ENCODE peak calls at places on chromosomes 11 and 22, in five cellular contexts. One of them, this sample, is unnamed.

GRCh38 chr22:45608763-45609180 is 62.9 kb upstream of the ATXN10 start:
- DNase-seq in PC-3: peak; percentile 87
- DNase-seq in psoas muscle: no peak
- DNase-seq in IMR-90: peak; percentile 86
- DNase-seq in heart left ventricle: no peak
- DNase-seq in this sample: peak; percentile 7

GRCh38 chr11:5596611-5597201 is at the start of gene TRIM6:
- DNase-seq in PC-3: peak; percentile 63
- DNase-seq in psoas muscle: peak; percentile 55
- DNase-seq in IMR-90: peak; percentile 35
- DNase-seq in heart left ventricle: peak; percentile 61
- DNase-seq in this sample: no peak

GRCh38 chr11:61113209-61113608 is 10.9 kb downstream of the CD5 start:
- DNase-seq in PC-3: no peak
- DNase-seq in psoas muscle: no peak
- DNase-seq in IMR-90: no peak
- DNase-seq in heart left ventricle: no peak
- DNase-seq in this sample: no peak

GRCh38 chr11:75031224-75031753 is 42.6 kb downstream of the NEU3 start:
- DNase-seq in PC-3: peak; percentile 72
- DNase-seq in psoas muscle: no peak
- DNase-seq in IMR-90: peak; percentile 97
- DNase-seq in heart left ventricle: no peak
- DNase-seq in this sample: no peak

GRCh38 chr22:49659924-49660315 is 167.8 kb downstream of the BRD1 start:
- DNase-seq in PC-3: no peak
- DNase-seq in psoas muscle: no peak
- DNase-seq in IMR-90: no peak
- DNase-seq in heart left ventricle: no peak
- DNase-seq in this sample: no peak

GRCh38 chr22:46750530-46750800 is 12.0 kb upstream of the TBC1D22A start:
- DNase-seq in PC-3: no peak
- DNase-seq in psoas muscle: no peak
- DNase-seq in IMR-90: no peak
- DNase-seq in heart left ventricle: no peak
- DNase-seq in this sample: no peak

GRCh38 chr11:46322759-46323158 is 24.5 kb upstream of the DGKZ start:
- DNase-seq in PC-3: no peak
- DNase-seq in psoas muscle: no peak
- DNase-seq in IMR-90: peak; percentile 35
- DNase-seq in heart left ventricle: no peak
- DNase-seq in this sample: no peak

GRCh38 chr11:93849751-93850584 is 450 bp downstream of the VSTM5 start:
- DNase-seq in PC-3: peak; percentile 30
- DNase-seq in psoas muscle: peak; percentile 21
- DNase-seq in IMR-90: no peak
- DNase-seq in heart left ventricle: peak; percentile 31
- DNase-seq in this sample: no peak

GRCh38 chr11:79400717-79401330 is 40.0 kb downstream of the TENM4 start:
- DNase-seq in PC-3: peak; percentile 70
- DNase-seq in psoas muscle: peak; percentile 26
- DNase-seq in IMR-90: peak; percentile 25
- DNase-seq in heart left ventricle: peak; percentile 32
- DNase-seq in this sample: no peak

GRCh38 chr22:43395296-43395695 is 16.5 kb upstream of the MPPED1 start:
- DNase-seq in PC-3: no peak
- DNase-seq in psoas muscle: no peak
- DNase-seq in IMR-90: no peak
- DNase-seq in heart left ventricle: no peak
- DNase-seq in this sample: no peak

GRCh38 chr22:22710719-22711531 is 66.5 kb downstream of the GGTLC2 start:
- DNase-seq in PC-3: peak; percentile 71
- DNase-seq in psoas muscle: peak; percentile 47
- DNase-seq in IMR-90: peak; percentile 17
- DNase-seq in heart left ventricle: peak; percentile 51
- DNase-seq in this sample: peak; percentile 64

GRCh38 chr11:134536677-134537076 is 124.6 kb upstream of the B3GAT1 start:
- DNase-seq in PC-3: no peak
- DNase-seq in psoas muscle: no peak
- DNase-seq in IMR-90: no peak
- DNase-seq in heart left ventricle: no peak
- DNase-seq in this sample: no peak
- H3K27ac ChIP-seq in PC-3: no peak overlapping the region
- H3K27ac ChIP-seq in psoas muscle: no peak overlapping the region
- H3K27ac ChIP-seq in IMR-90: no peak overlapping the region
- H3K27ac ChIP-seq in heart left ventricle: no peak overlapping the region
- H3K27ac ChIP-seq in this sample: no peak overlapping the region

DNA sequence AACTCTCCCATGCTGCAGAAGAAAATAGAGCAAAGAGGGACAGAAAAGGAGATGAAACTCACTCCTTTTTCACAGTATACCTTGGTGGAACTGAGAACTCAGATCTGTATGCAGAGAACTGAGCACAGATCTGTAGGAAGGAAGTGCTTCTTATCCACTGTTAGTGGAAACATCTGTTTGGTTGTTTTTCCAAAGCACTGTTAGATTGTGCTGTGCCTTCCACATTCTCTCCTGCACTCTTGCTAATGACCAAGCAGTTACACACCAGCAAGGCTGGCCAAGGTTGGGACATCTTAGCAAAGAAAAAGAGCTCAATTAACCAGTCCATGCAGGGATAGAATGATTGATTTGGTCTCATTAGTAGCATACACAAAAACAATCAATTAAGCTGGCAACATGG is 20.1 kb upstream of the SIK2 start:
- DNase-seq in PC-3: no peak
- DNase-seq in psoas muscle: no peak
- DNase-seq in IMR-90: no peak
- DNase-seq in heart left ventricle: no peak
- DNase-seq in this sample: no peak
- H3K27ac ChIP-seq in PC-3: no peak overlapping the region
- H3K27ac ChIP-seq in psoas muscle: no peak overlapping the region
- H3K27ac ChIP-seq in IMR-90: no peak overlapping the region
- H3K27ac ChIP-seq in heart left ventricle: no peak overlapping the region
- H3K27ac ChIP-seq in this sample: no peak overlapping the region

GRCh38 chr22:35544810-35545209 is 4.2 kb downstream of the RASD2 start:
- DNase-seq in PC-3: no peak
- DNase-seq in psoas muscle: no peak
- DNase-seq in IMR-90: no peak
- DNase-seq in heart left ventricle: peak; percentile 67
- DNase-seq in this sample: no peak
- H3K27ac ChIP-seq in PC-3: no peak overlapping the region
- H3K27ac ChIP-seq in psoas muscle: no peak overlapping the region
- H3K27ac ChIP-seq in IMR-90: no peak overlapping the region
- H3K27ac ChIP-seq in heart left ventricle: no peak overlapping the region
- H3K27ac ChIP-seq in this sample: no peak overlapping the region

GRCh38 chr11:59810911-59811259 is 307 bp upstream of the MRPL16 start:
- DNase-seq in PC-3: no peak
- DNase-seq in psoas muscle: no peak
- DNase-seq in IMR-90: no peak
- DNase-seq in heart left ventricle: no peak
- DNase-seq in this sample: no peak

GRCh38 chr11:59807047-59807446 is 3.5 kb downstream of the MRPL16 start:
- DNase-seq in PC-3: no peak
- DNase-seq in psoas muscle: no peak
- DNase-seq in IMR-90: no peak
- DNase-seq in heart left ventricle: no peak
- DNase-seq in this sample: no peak

GRCh38 chr11:59813364-59813763 is 2.8 kb upstream of the MRPL16 start:
- DNase-seq in PC-3: no peak
- DNase-seq in psoas muscle: no peak
- DNase-seq in IMR-90: no peak
- DNase-seq in heart left ventricle: no peak
- DNase-seq in this sample: no peak

GRCh38 chr11:59812220-59812619 is 1.6 kb upstream of the MRPL16 start:
- DNase-seq in PC-3: no peak
- DNase-seq in psoas muscle: no peak
- DNase-seq in IMR-90: no peak
- DNase-seq in heart left ventricle: no peak
- DNase-seq in this sample: no peak

GRCh38 chr11:59810189-59810910 is at the start of gene MRPL16:
- DNase-seq in PC-3: peak; percentile 97
- DNase-seq in psoas muscle: peak; percentile 85
- DNase-seq in IMR-90: peak; percentile 85
- DNase-seq in heart left ventricle: peak; percentile 89
- DNase-seq in this sample: peak; percentile 86
- H3K27ac ChIP-seq in PC-3: peak within 1 kb of the TSS; percentile 57
- H3K27ac ChIP-seq in psoas muscle: peak within 1 kb of the TSS; percentile 80
- H3K27ac ChIP-seq in IMR-90: peak within 1 kb of the TSS; percentile 85
- H3K27ac ChIP-seq in heart left ventricle: peak within 1 kb of the TSS; percentile 91
- H3K27ac ChIP-seq in this sample: peak within 1 kb of the TSS; percentile 71